ENCODE peak calls at places on chromosomes 16 and 17, in seven cellular contexts. Z, U, H, V, A, X and B are unnamed samples.

GRCh38 chr16:30115238-30115637 is 1.9 kb upstream of the GDPD3 start:
- DNase-seq in A (no peak), H (no peak), X (no peak), Z (no peak), V (no peak), U (no peak), B (no peak)

GRCh38 chr16:57045694-57046381 is 46.5 kb upstream of the CPNE2 start:
- DNase-seq in H (no peak), Z (no peak), X (no peak), V (peak), U (no peak), A (no peak), B (no peak)

GRCh38 chr16:81655474-81656162 is 123.5 kb upstream of the PLCG2 start:
- DNase-seq in X (no peak), U (no peak), Z (no peak), V (no peak), H (no peak), A (no peak), B (no peak)

GRCh38 chr16:4401510-4401909 is 14.9 kb downstream of the CORO7 start:
- DNase-seq in V (no peak), H (no peak), U (no peak), X (no peak), A (no peak), Z (no peak), B (no peak)

GRCh38 chr16:66898207-66898606 is 17.9 kb downstream of the PDP2 start:
- DNase-seq in U (no peak), A (no peak), Z (no peak), H (no peak), X (no peak), V (no peak), B (no peak)

GRCh38 chr17:67785526-67785925 is 39.8 kb upstream of the BPTF start:
- DNase-seq in A (no peak), Z (no peak), H (no peak), X (no peak), U (no peak), V (no peak), B (no peak)

GRCh38 chr17:42683407-42684031 is 1.2 kb downstream of the CNTNAP1 start:
- DNase-seq in Z (no peak), A (no peak), H (no peak), V (no peak), X (no peak), U (no peak), B (no peak)

GRCh38 chr16:27721548-27722265 is 171.8 kb downstream of the KATNIP start:
- DNase-seq in A (no peak), X (no peak), H (no peak), U (no peak), Z (no peak), V (no peak), B (no peak)

GRCh38 chr17:49959183-49959935 is 9.6 kb upstream of the DLX4 start:
- DNase-seq in X (no peak), Z (no peak), V (no peak), H (peak), U (no peak), A (no peak), B (no peak)

GRCh38 chr17:17784599-17785264 is 52.1 kb downstream of the SREBF1 start:
- DNase-seq in A (no peak), H (no peak), U (no peak), V (no peak), X (no peak), Z (no peak), B (no peak)

GRCh38 chr17:57543230-57543629 is 201.9 kb downstream of the CCDC182 start:
- DNase-seq in H (no peak), X (no peak), Z (no peak), A (no peak), U (no peak), V (no peak), B (no peak)

GRCh38 chr17:4310349-4311060 is 46.7 kb upstream of the ANKFY1 start:
- DNase-seq in V (no peak), U (no peak), Z (no peak), A (no peak), X (no peak), H (no peak), B (no peak)

GRCh38 chr16:10878644-10879498 is 1.9 kb downstream of the CIITA start:
- DNase-seq in V (no peak), Z (no peak), H (no peak), X (no peak), U (no peak), A (no peak), B (no peak)

GRCh38 chr17:64240741-64241347 is 22.2 kb downstream of the TEX2 start:
- DNase-seq in Z (no peak), U (no peak), A (no peak), X (no peak), H (no peak), V (no peak), B (no peak)

GRCh38 chr16:10731790-10732189 is 11.9 kb upstream of the NUBP1 start:
- DNase-seq in Z (no peak), H (no peak), X (no peak), U (no peak), V (no peak), A (no peak), B (no peak)

GRCh38 chr17:30920282-30920681 is 1.5 kb upstream of the ADAP2 start:
- DNase-seq in V (peak), H (no peak), U (no peak), X (no peak), A (no peak), Z (no peak), B (no peak)

GRCh38 chr17:75521951-75522727 is 3.4 kb upstream of the LLGL2 start:
- DNase-seq in X (no peak), V (no peak), U (no peak), Z (no peak), H (no peak), A (no peak), B (no peak)

GRCh38 chr16:88352261-88353200 is 30.2 kb upstream of the ZNF469 start:
- DNase-seq in H (no peak), U (no peak), Z (no peak), A (no peak), V (no peak), X (no peak), B (no peak)

GRCh38 chr17:65062168-65062915 is 5.8 kb upstream of the GNA13 start:
- DNase-seq in A (no peak), H (no peak), U (no peak), V (no peak), X (no peak), Z (no peak), B (no peak)

GRCh38 chr17:78933025-78933958 is 8.1 kb upstream of the TIMP2 start:
- DNase-seq in A (no peak), H (peak), V (peak), Z (no peak), U (peak), X (no peak), B (no peak)